ENCODE peak calls at places on chromosomes 4 and X, in four cellular contexts. I is WTC11, M is endothelial cell of umbilical vein, G is H1. Z is an unnamed sample.

GRCh38 chrX:96563663-96564062 is 121.0 kb upstream of the DIAPH2 start:
- DNase-seq in G (no peak), I (no peak), M (no peak), Z (no peak)

GRCh38 chr4:186190456-186191265 is 706 bp upstream of the CYP4V2 start:
- DNase-seq in G (no peak), I (peak), M (no peak), Z (no peak)

GRCh38 chrX:97828454-97828853 is 944.7 kb downstream of the RPA4 start:
- DNase-seq in M (no peak), G (no peak), I (no peak), Z (no peak)

GRCh38 chr4:4541040-4541631 is 712 bp downstream of the STX18 start:
- DNase-seq in M (peak), I (no peak), G (no peak), Z (no peak)

GRCh38 chrX:74119016-74119910 is 184.7 kb upstream of the ZCCHC13 start:
- DNase-seq in I (no peak), M (peak), G (no peak), Z (peak)

GRCh38 chr4:578451-579443 is 2.7 kb upstream of the TMEM271 start:
- DNase-seq in G (no peak), M (no peak), I (no peak), Z (no peak)

GRCh38 chr4:107261241-107261874 is 225.2 kb upstream of the DKK2 start:
- DNase-seq in G (no peak), M (no peak), I (no peak), Z (no peak)

GRCh38 chr4:161629694-161630441 is 533.9 kb downstream of the FSTL5 start:
- DNase-seq in I (no peak), M (peak), G (no peak), Z (no peak)

GRCh38 chrX:131830400-131831184 is 192.5 kb upstream of the STK26 start:
- DNase-seq in I (peak), M (peak), G (peak), Z (peak)

GRCh38 chr4:126328914-126329313 is 1014.2 kb downstream of the FAT4 start:
- DNase-seq in I (no peak), G (no peak), M (no peak), Z (no peak)

GRCh38 chrX:120316587-120317283 is 5.5 kb upstream of the TMEM255A start:
- DNase-seq in I (no peak), M (no peak), G (no peak), Z (peak)

GRCh38 chr4:189613202-189613601 is 327.5 kb upstream of the FRG1 start:
- DNase-seq in M (no peak), G (no peak), I (no peak), Z (no peak)

GRCh38 chr4:189615217-189615663 is 325.4 kb upstream of the FRG1 start:
- DNase-seq in G (no peak), I (no peak), M (no peak), Z (no peak)
- TF ChIP-seq MAX in G (no peak), I (no peak), M (no peak), Z (no peak)

GRCh38 chrX:42603016-42603415 is 174.9 kb downstream of the PPP1R2C start:
- DNase-seq in M (no peak), I (no peak), G (no peak), Z (no peak)

GRCh38 chrX:42602566-42602965 is 175.4 kb downstream of the PPP1R2C start:
- DNase-seq in M (no peak), G (no peak), I (no peak), Z (no peak)

GRCh38 chrX:42606591-42606990 is 171.4 kb downstream of the PPP1R2C start:
- DNase-seq in I (no peak), M (no peak), G (no peak), Z (no peak)

GRCh38 chrX:42604302-42604701 is 173.7 kb downstream of the PPP1R2C start:
- DNase-seq in M (no peak), I (no peak), G (no peak), Z (no peak)

DNA sequence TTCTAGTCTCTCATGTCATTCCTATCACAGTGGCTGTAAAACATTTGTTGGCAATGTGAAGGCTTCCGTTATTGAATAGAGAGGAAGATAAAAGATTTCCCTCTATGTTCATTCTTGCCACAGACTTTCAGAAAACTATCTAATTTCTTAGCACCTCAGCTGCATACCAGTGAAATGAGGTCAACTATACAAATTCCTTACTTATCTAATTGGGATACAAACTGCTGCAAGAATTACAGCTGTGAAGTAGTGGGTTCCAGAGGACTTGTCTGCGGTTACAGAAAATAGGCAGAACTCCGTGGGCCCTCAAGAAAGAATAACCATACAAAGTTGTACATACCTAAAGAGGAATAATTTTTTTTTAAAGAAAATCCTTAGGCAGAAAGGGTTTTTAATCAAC is 175.8 kb downstream of the PPP1R2C start:
- DNase-seq in G (no peak), I (no peak), M (no peak), Z (no peak)
- TF ChIP-seq MAX in G (no peak), I (no peak), M (no peak), Z (no peak)

DNA sequence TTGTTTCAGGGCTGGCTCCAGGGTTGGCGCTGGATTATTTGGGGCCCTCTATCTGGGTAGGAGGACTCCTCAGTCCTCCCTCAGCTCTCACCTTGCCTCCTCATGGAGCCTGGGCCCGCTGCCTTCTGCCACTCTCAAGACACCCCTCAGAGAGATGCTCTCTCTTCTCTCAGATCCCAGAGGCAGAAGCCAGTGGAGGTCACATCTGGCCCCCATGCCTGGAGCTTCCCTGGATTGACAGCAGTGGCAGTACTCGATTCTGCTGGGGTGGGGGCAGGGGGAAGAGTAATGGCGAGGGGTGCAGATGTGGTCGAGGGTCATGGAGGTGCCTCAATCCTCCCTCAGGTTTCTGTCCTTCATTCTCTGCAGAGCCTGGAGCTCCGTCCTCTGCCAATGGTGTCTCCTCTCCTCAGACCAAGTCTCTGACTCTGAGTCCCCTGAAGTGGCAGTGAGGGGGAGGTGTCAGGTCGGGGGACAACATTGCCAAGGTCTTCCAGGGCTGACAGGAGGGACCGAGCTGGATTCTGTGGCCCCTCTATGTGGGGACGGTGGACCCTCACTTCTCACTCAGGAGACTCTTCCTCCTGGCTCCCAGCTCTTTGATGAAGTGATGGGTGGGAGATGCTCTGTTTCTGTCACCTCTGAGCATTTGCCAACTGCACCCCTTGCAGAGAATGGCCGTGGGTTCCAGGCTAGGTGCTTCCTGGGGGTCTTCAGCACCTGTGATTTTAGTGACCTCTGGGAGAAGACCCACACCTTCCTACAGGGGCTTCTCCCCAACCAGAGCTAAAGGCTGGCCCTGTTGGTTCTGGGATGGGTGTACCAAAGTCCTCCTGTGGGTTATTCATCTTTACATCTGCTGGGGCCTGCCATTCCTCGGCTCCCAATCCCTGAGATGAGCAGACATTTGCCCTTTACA is 10.9 kb upstream of the HSFX1 start:
- DNase-seq in M (no peak), G (no peak), I (no peak), Z (no peak)
- TF ChIP-seq MAX in M (no peak), G (no peak), I (no peak), Z (no peak)

DNA sequence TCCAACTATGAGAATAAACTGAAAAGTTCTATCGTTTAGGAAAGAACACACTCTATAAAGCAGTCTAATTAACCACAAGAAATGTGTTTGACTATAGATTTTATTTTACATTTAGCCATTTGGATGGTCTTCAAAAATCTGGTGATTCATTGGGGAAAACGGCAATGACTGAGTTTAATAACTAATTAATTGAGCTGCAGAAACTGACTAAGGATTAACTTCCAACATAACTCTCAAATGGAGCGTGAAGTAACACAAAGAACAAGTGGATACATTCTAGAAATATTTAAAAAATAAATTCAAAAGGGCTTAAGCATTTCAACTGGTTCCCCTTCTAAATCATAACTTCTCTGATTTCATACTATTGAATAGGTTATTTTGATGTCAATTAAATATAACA is 1582.4 kb downstream of the PCDH18 start:
- DNase-seq in G (no peak), I (no peak), M (no peak), Z (no peak)
- TF ChIP-seq MAX in G (no peak), I (no peak), M (no peak), Z (no peak)

DNA sequence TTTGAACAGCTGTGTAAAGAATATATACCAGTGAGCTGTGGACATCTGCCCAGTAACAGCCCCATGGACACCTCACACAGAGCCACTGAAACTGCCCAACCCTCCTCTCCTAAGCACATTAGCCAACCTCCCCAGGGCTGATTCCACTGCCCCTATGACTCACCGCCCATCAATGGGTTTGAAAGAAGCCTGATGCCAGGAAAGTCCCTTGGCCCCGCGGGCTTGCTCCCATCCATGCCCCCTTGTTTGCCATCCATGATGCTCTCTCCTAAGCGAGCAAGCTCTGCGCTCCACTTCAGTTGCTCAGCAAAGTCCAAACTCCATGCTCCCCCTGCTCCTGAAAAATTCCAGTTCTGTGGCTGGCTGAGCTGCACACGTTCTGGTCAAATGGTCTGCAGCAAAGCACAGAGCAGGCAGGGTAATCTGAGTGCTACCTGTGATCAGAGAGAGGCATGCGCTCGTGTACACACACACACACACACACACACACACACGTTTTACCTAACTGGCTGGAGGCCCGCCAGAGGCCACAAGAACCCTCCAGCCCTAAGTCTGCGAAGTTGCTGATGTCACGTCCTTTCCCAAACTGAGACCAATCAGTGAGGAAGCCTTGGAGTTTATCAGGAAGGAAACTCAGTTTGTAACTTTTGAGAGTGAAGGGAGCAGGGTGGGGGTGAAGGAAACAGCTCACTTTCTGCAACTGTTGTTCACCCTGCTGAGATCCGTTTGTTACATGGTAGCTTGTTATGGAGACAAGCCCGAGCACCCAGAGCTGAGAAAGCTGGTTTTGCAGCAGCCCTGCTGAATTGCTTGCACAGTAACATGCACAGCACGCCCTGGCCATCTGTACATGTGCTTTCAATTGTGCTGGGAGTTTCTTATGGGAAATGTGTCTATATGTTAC is at the start of gene ASB9:
- DNase-seq in I (peak), G (no peak), M (peak), Z (peak)
- TF ChIP-seq MAX in I (no peak), G (no peak), M (no peak), Z (no peak)